ENCODE peak calls at places on chromosome 10, in six cellular contexts. One of them, this sample, is unnamed.

GRCh38 chr10:7572435-7572834 is 94.3 kb downstream of the ITIH5 start:
- DNase-seq in naive thymus-derived CD4-positive, alpha-beta T cell: no peak
- DNase-seq in Karpas-422: no peak
- DNase-seq in activated T-helper 1 cell treated with Interleukin-2 at 50 U/mL for 16 hours: no peak
- DNase-seq in stimulated activated CD4-positive, alpha-beta T cell treated with anti-CD3 and anti-CD28 coated beads, Interleukin-1b, Interleukin-23, amount 100 ng/mL, for 48 hours: no peak
- DNase-seq in GM12865: no peak
- DNase-seq in this sample: no peak

GRCh38 chr10:69957516-69958231 is 95.0 kb upstream of the MACROH2A2 start:
- DNase-seq in activated T-helper 1 cell treated with Interleukin-2 at 50 U/mL for 16 hours: no peak
- DNase-seq in naive thymus-derived CD4-positive, alpha-beta T cell: no peak
- DNase-seq in stimulated activated CD4-positive, alpha-beta T cell treated with anti-CD3 and anti-CD28 coated beads, Interleukin-1b, Interleukin-23, amount 100 ng/mL, for 48 hours: no peak
- DNase-seq in GM12865: no peak
- DNase-seq in Karpas-422: no peak
- DNase-seq in this sample: no peak

GRCh38 chr10:34884272-34884952 is 69.3 kb upstream of the PARD3 start:
- DNase-seq in Karpas-422: no peak
- DNase-seq in activated T-helper 1 cell treated with Interleukin-2 at 50 U/mL for 16 hours: no peak
- DNase-seq in naive thymus-derived CD4-positive, alpha-beta T cell: no peak
- DNase-seq in stimulated activated CD4-positive, alpha-beta T cell treated with anti-CD3 and anti-CD28 coated beads, Interleukin-1b, Interleukin-23, amount 100 ng/mL, for 48 hours: no peak
- DNase-seq in GM12865: peak
- DNase-seq in this sample: no peak

GRCh38 chr10:44517635-44518034 is 132.7 kb upstream of the CXCL12 start:
- DNase-seq in GM12865: peak
- DNase-seq in stimulated activated CD4-positive, alpha-beta T cell treated with anti-CD3 and anti-CD28 coated beads, Interleukin-1b, Interleukin-23, amount 100 ng/mL, for 48 hours: peak
- DNase-seq in Karpas-422: peak
- DNase-seq in naive thymus-derived CD4-positive, alpha-beta T cell: no peak
- DNase-seq in activated T-helper 1 cell treated with Interleukin-2 at 50 U/mL for 16 hours: no peak
- DNase-seq in this sample: peak

GRCh38 chr10:19541299-19541698 is 274.9 kb upstream of the PLXDC2 start:
- DNase-seq in GM12865: no peak
- DNase-seq in naive thymus-derived CD4-positive, alpha-beta T cell: no peak
- DNase-seq in Karpas-422: no peak
- DNase-seq in activated T-helper 1 cell treated with Interleukin-2 at 50 U/mL for 16 hours: no peak
- DNase-seq in stimulated activated CD4-positive, alpha-beta T cell treated with anti-CD3 and anti-CD28 coated beads, Interleukin-1b, Interleukin-23, amount 100 ng/mL, for 48 hours: no peak
- DNase-seq in this sample: no peak

GRCh38 chr10:1495915-1496517 is 241.3 kb downstream of the ADARB2 start:
- DNase-seq in stimulated activated CD4-positive, alpha-beta T cell treated with anti-CD3 and anti-CD28 coated beads, Interleukin-1b, Interleukin-23, amount 100 ng/mL, for 48 hours: no peak
- DNase-seq in GM12865: no peak
- DNase-seq in Karpas-422: no peak
- DNase-seq in activated T-helper 1 cell treated with Interleukin-2 at 50 U/mL for 16 hours: no peak
- DNase-seq in naive thymus-derived CD4-positive, alpha-beta T cell: no peak
- DNase-seq in this sample: no peak

GRCh38 chr10:119595715-119596515 is 849 bp downstream of the TIAL1 start:
- DNase-seq in naive thymus-derived CD4-positive, alpha-beta T cell: peak
- DNase-seq in Karpas-422: peak
- DNase-seq in GM12865: peak
- DNase-seq in activated T-helper 1 cell treated with Interleukin-2 at 50 U/mL for 16 hours: peak
- DNase-seq in stimulated activated CD4-positive, alpha-beta T cell treated with anti-CD3 and anti-CD28 coated beads, Interleukin-1b, Interleukin-23, amount 100 ng/mL, for 48 hours: peak
- DNase-seq in this sample: peak

GRCh38 chr10:19332304-19332703 is 283.7 kb downstream of the MALRD1 start:
- DNase-seq in naive thymus-derived CD4-positive, alpha-beta T cell: no peak
- DNase-seq in activated T-helper 1 cell treated with Interleukin-2 at 50 U/mL for 16 hours: no peak
- DNase-seq in stimulated activated CD4-positive, alpha-beta T cell treated with anti-CD3 and anti-CD28 coated beads, Interleukin-1b, Interleukin-23, amount 100 ng/mL, for 48 hours: no peak
- DNase-seq in GM12865: no peak
- DNase-seq in Karpas-422: no peak
- DNase-seq in this sample: no peak

GRCh38 chr10:91969297-91969696 is 45.7 kb downstream of the BTAF1 start:
- DNase-seq in activated T-helper 1 cell treated with Interleukin-2 at 50 U/mL for 16 hours: no peak
- DNase-seq in naive thymus-derived CD4-positive, alpha-beta T cell: no peak
- DNase-seq in GM12865: no peak
- DNase-seq in Karpas-422: no peak
- DNase-seq in stimulated activated CD4-positive, alpha-beta T cell treated with anti-CD3 and anti-CD28 coated beads, Interleukin-1b, Interleukin-23, amount 100 ng/mL, for 48 hours: no peak
- DNase-seq in this sample: no peak

GRCh38 chr10:44011603-44011981 is 362.9 kb upstream of the ZNF32 start:
- DNase-seq in GM12865: peak
- DNase-seq in activated T-helper 1 cell treated with Interleukin-2 at 50 U/mL for 16 hours: no peak
- DNase-seq in naive thymus-derived CD4-positive, alpha-beta T cell: no peak
- DNase-seq in Karpas-422: peak
- DNase-seq in stimulated activated CD4-positive, alpha-beta T cell treated with anti-CD3 and anti-CD28 coated beads, Interleukin-1b, Interleukin-23, amount 100 ng/mL, for 48 hours: no peak
- DNase-seq in this sample: no peak

GRCh38 chr10:51244739-51245138 is 170.5 kb downstream of the PRKG1 start:
- DNase-seq in GM12865: no peak
- DNase-seq in stimulated activated CD4-positive, alpha-beta T cell treated with anti-CD3 and anti-CD28 coated beads, Interleukin-1b, Interleukin-23, amount 100 ng/mL, for 48 hours: no peak
- DNase-seq in activated T-helper 1 cell treated with Interleukin-2 at 50 U/mL for 16 hours: no peak
- DNase-seq in naive thymus-derived CD4-positive, alpha-beta T cell: no peak
- DNase-seq in Karpas-422: no peak
- DNase-seq in this sample: no peak

GRCh38 chr10:91493313-91493712 is 83.2 kb downstream of the HECTD2 start:
- DNase-seq in GM12865: peak
- DNase-seq in Karpas-422: peak
- DNase-seq in naive thymus-derived CD4-positive, alpha-beta T cell: no peak
- DNase-seq in stimulated activated CD4-positive, alpha-beta T cell treated with anti-CD3 and anti-CD28 coated beads, Interleukin-1b, Interleukin-23, amount 100 ng/mL, for 48 hours: no peak
- DNase-seq in activated T-helper 1 cell treated with Interleukin-2 at 50 U/mL for 16 hours: no peak
- DNase-seq in this sample: peak

GRCh38 chr10:98272690-98273453 is 4.9 kb upstream of the LOXL4 start:
- DNase-seq in stimulated activated CD4-positive, alpha-beta T cell treated with anti-CD3 and anti-CD28 coated beads, Interleukin-1b, Interleukin-23, amount 100 ng/mL, for 48 hours: no peak
- DNase-seq in Karpas-422: no peak
- DNase-seq in GM12865: no peak
- DNase-seq in activated T-helper 1 cell treated with Interleukin-2 at 50 U/mL for 16 hours: no peak
- DNase-seq in naive thymus-derived CD4-positive, alpha-beta T cell: no peak
- DNase-seq in this sample: no peak

GRCh38 chr10:132708936-132709335 is 77.0 kb downstream of the NKX6-2 start:
- DNase-seq in stimulated activated CD4-positive, alpha-beta T cell treated with anti-CD3 and anti-CD28 coated beads, Interleukin-1b, Interleukin-23, amount 100 ng/mL, for 48 hours: no peak
- DNase-seq in activated T-helper 1 cell treated with Interleukin-2 at 50 U/mL for 16 hours: no peak
- DNase-seq in GM12865: no peak
- DNase-seq in naive thymus-derived CD4-positive, alpha-beta T cell: no peak
- DNase-seq in Karpas-422: no peak
- DNase-seq in this sample: no peak

GRCh38 chr10:110698782-110699201 is 54.7 kb downstream of the RBM20 start:
- DNase-seq in naive thymus-derived CD4-positive, alpha-beta T cell: no peak
- DNase-seq in stimulated activated CD4-positive, alpha-beta T cell treated with anti-CD3 and anti-CD28 coated beads, Interleukin-1b, Interleukin-23, amount 100 ng/mL, for 48 hours: no peak
- DNase-seq in activated T-helper 1 cell treated with Interleukin-2 at 50 U/mL for 16 hours: no peak
- DNase-seq in Karpas-422: no peak
- DNase-seq in GM12865: no peak
- DNase-seq in this sample: no peak

GRCh38 chr10:52318822-52319464 is 4.9 kb downstream of the DKK1 start:
- DNase-seq in Karpas-422: no peak
- DNase-seq in activated T-helper 1 cell treated with Interleukin-2 at 50 U/mL for 16 hours: no peak
- DNase-seq in stimulated activated CD4-positive, alpha-beta T cell treated with anti-CD3 and anti-CD28 coated beads, Interleukin-1b, Interleukin-23, amount 100 ng/mL, for 48 hours: no peak
- DNase-seq in naive thymus-derived CD4-positive, alpha-beta T cell: no peak
- DNase-seq in GM12865: no peak
- DNase-seq in this sample: no peak

GRCh38 chr10:88379575-88379974 is 203.5 kb downstream of the RNLS start:
- DNase-seq in naive thymus-derived CD4-positive, alpha-beta T cell: no peak
- DNase-seq in stimulated activated CD4-positive, alpha-beta T cell treated with anti-CD3 and anti-CD28 coated beads, Interleukin-1b, Interleukin-23, amount 100 ng/mL, for 48 hours: no peak
- DNase-seq in Karpas-422: no peak
- DNase-seq in GM12865: no peak
- DNase-seq in activated T-helper 1 cell treated with Interleukin-2 at 50 U/mL for 16 hours: no peak
- DNase-seq in this sample: no peak

GRCh38 chr10:3774018-3774813 is 10.8 kb downstream of the KLF6 start:
- DNase-seq in stimulated activated CD4-positive, alpha-beta T cell treated with anti-CD3 and anti-CD28 coated beads, Interleukin-1b, Interleukin-23, amount 100 ng/mL, for 48 hours: no peak
- DNase-seq in GM12865: no peak
- DNase-seq in activated T-helper 1 cell treated with Interleukin-2 at 50 U/mL for 16 hours: no peak
- DNase-seq in naive thymus-derived CD4-positive, alpha-beta T cell: no peak
- DNase-seq in Karpas-422: no peak
- DNase-seq in this sample: no peak

GRCh38 chr10:114064151-114065045 is 20.7 kb downstream of the ADRB1 start:
- DNase-seq in stimulated activated CD4-positive, alpha-beta T cell treated with anti-CD3 and anti-CD28 coated beads, Interleukin-1b, Interleukin-23, amount 100 ng/mL, for 48 hours: no peak
- DNase-seq in Karpas-422: no peak
- DNase-seq in activated T-helper 1 cell treated with Interleukin-2 at 50 U/mL for 16 hours: no peak
- DNase-seq in naive thymus-derived CD4-positive, alpha-beta T cell: no peak
- DNase-seq in GM12865: no peak
- DNase-seq in this sample: no peak

GRCh38 chr10:33875924-33876323 is 541.5 kb upstream of the NRP1 start:
- DNase-seq in activated T-helper 1 cell treated with Interleukin-2 at 50 U/mL for 16 hours: no peak
- DNase-seq in GM12865: no peak
- DNase-seq in naive thymus-derived CD4-positive, alpha-beta T cell: no peak
- DNase-seq in Karpas-422: no peak
- DNase-seq in stimulated activated CD4-positive, alpha-beta T cell treated with anti-CD3 and anti-CD28 coated beads, Interleukin-1b, Interleukin-23, amount 100 ng/mL, for 48 hours: no peak
- DNase-seq in this sample: no peak

GRCh38 chr10:80709879-80710278 is 172.2 kb downstream of the SH2D4B start:
- DNase-seq in naive thymus-derived CD4-positive, alpha-beta T cell: no peak
- DNase-seq in Karpas-422: no peak
- DNase-seq in GM12865: no peak
- DNase-seq in activated T-helper 1 cell treated with Interleukin-2 at 50 U/mL for 16 hours: no peak
- DNase-seq in stimulated activated CD4-positive, alpha-beta T cell treated with anti-CD3 and anti-CD28 coated beads, Interleukin-1b, Interleukin-23, amount 100 ng/mL, for 48 hours: no peak
- DNase-seq in this sample: no peak

GRCh38 chr10:83801983-83802382 is 337.3 kb upstream of the GHITM start:
- DNase-seq in activated T-helper 1 cell treated with Interleukin-2 at 50 U/mL for 16 hours: no peak
- DNase-seq in GM12865: no peak
- DNase-seq in stimulated activated CD4-positive, alpha-beta T cell treated with anti-CD3 and anti-CD28 coated beads, Interleukin-1b, Interleukin-23, amount 100 ng/mL, for 48 hours: no peak
- DNase-seq in naive thymus-derived CD4-positive, alpha-beta T cell: no peak
- DNase-seq in Karpas-422: no peak
- DNase-seq in this sample: no peak

GRCh38 chr10:26448706-26449435 is 10.7 kb downstream of the APBB1IP start:
- DNase-seq in GM12865: peak
- DNase-seq in activated T-helper 1 cell treated with Interleukin-2 at 50 U/mL for 16 hours: peak
- DNase-seq in naive thymus-derived CD4-positive, alpha-beta T cell: peak
- DNase-seq in stimulated activated CD4-positive, alpha-beta T cell treated with anti-CD3 and anti-CD28 coated beads, Interleukin-1b, Interleukin-23, amount 100 ng/mL, for 48 hours: peak
- DNase-seq in Karpas-422: peak
- DNase-seq in this sample: peak

GRCh38 chr10:129534826-129535225 is 67.8 kb downstream of the MGMT start:
- DNase-seq in stimulated activated CD4-positive, alpha-beta T cell treated with anti-CD3 and anti-CD28 coated beads, Interleukin-1b, Interleukin-23, amount 100 ng/mL, for 48 hours: no peak
- DNase-seq in activated T-helper 1 cell treated with Interleukin-2 at 50 U/mL for 16 hours: no peak
- DNase-seq in naive thymus-derived CD4-positive, alpha-beta T cell: no peak
- DNase-seq in Karpas-422: no peak
- DNase-seq in GM12865: no peak
- DNase-seq in this sample: no peak

GRCh38 chr10:67076175-67076574 is 150.3 kb downstream of the LRRTM3 start:
- DNase-seq in Karpas-422: no peak
- DNase-seq in GM12865: no peak
- DNase-seq in naive thymus-derived CD4-positive, alpha-beta T cell: no peak
- DNase-seq in stimulated activated CD4-positive, alpha-beta T cell treated with anti-CD3 and anti-CD28 coated beads, Interleukin-1b, Interleukin-23, amount 100 ng/mL, for 48 hours: no peak
- DNase-seq in activated T-helper 1 cell treated with Interleukin-2 at 50 U/mL for 16 hours: no peak
- DNase-seq in this sample: no peak

GRCh38 chr10:46284286-46285229 is 2.2 kb upstream of the ANTXRL start:
- DNase-seq in naive thymus-derived CD4-positive, alpha-beta T cell: peak
- DNase-seq in Karpas-422: peak
- DNase-seq in activated T-helper 1 cell treated with Interleukin-2 at 50 U/mL for 16 hours: peak
- DNase-seq in stimulated activated CD4-positive, alpha-beta T cell treated with anti-CD3 and anti-CD28 coated beads, Interleukin-1b, Interleukin-23, amount 100 ng/mL, for 48 hours: peak
- DNase-seq in GM12865: peak
- DNase-seq in this sample: peak

GRCh38 chr10:32139223-32140073 is 83.2 kb upstream of the KIF5B start:
- DNase-seq in GM12865: peak
- DNase-seq in stimulated activated CD4-positive, alpha-beta T cell treated with anti-CD3 and anti-CD28 coated beads, Interleukin-1b, Interleukin-23, amount 100 ng/mL, for 48 hours: no peak
- DNase-seq in Karpas-422: no peak
- DNase-seq in naive thymus-derived CD4-positive, alpha-beta T cell: no peak
- DNase-seq in activated T-helper 1 cell treated with Interleukin-2 at 50 U/mL for 16 hours: no peak
- DNase-seq in this sample: no peak

GRCh38 chr10:102675151-102675886 is 31.0 kb downstream of the TRIM8 start:
- DNase-seq in activated T-helper 1 cell treated with Interleukin-2 at 50 U/mL for 16 hours: no peak
- DNase-seq in Karpas-422: no peak
- DNase-seq in stimulated activated CD4-positive, alpha-beta T cell treated with anti-CD3 and anti-CD28 coated beads, Interleukin-1b, Interleukin-23, amount 100 ng/mL, for 48 hours: no peak
- DNase-seq in naive thymus-derived CD4-positive, alpha-beta T cell: no peak
- DNase-seq in GM12865: peak
- DNase-seq in this sample: no peak

GRCh38 chr10:118573512-118573911 is 21.9 kb downstream of the PRLHR start:
- DNase-seq in stimulated activated CD4-positive, alpha-beta T cell treated with anti-CD3 and anti-CD28 coated beads, Interleukin-1b, Interleukin-23, amount 100 ng/mL, for 48 hours: no peak
- DNase-seq in activated T-helper 1 cell treated with Interleukin-2 at 50 U/mL for 16 hours: no peak
- DNase-seq in Karpas-422: no peak
- DNase-seq in naive thymus-derived CD4-positive, alpha-beta T cell: no peak
- DNase-seq in GM12865: no peak
- DNase-seq in this sample: no peak

GRCh38 chr10:13956826-13957225 is 370.1 kb downstream of the PRPF18 start:
- DNase-seq in Karpas-422: no peak
- DNase-seq in activated T-helper 1 cell treated with Interleukin-2 at 50 U/mL for 16 hours: no peak
- DNase-seq in naive thymus-derived CD4-positive, alpha-beta T cell: no peak
- DNase-seq in stimulated activated CD4-positive, alpha-beta T cell treated with anti-CD3 and anti-CD28 coated beads, Interleukin-1b, Interleukin-23, amount 100 ng/mL, for 48 hours: no peak
- DNase-seq in GM12865: no peak
- DNase-seq in this sample: no peak

GRCh38 chr10:30935078-30935477 is 96.6 kb downstream of the ZNF438 start:
- DNase-seq in naive thymus-derived CD4-positive, alpha-beta T cell: no peak
- DNase-seq in stimulated activated CD4-positive, alpha-beta T cell treated with anti-CD3 and anti-CD28 coated beads, Interleukin-1b, Interleukin-23, amount 100 ng/mL, for 48 hours: no peak
- DNase-seq in Karpas-422: no peak
- DNase-seq in activated T-helper 1 cell treated with Interleukin-2 at 50 U/mL for 16 hours: no peak
- DNase-seq in GM12865: peak
- DNase-seq in this sample: no peak

GRCh38 chr10:124293641-124294449 is 124.9 kb downstream of the OAT start:
- DNase-seq in GM12865: no peak
- DNase-seq in naive thymus-derived CD4-positive, alpha-beta T cell: no peak
- DNase-seq in Karpas-422: no peak
- DNase-seq in stimulated activated CD4-positive, alpha-beta T cell treated with anti-CD3 and anti-CD28 coated beads, Interleukin-1b, Interleukin-23, amount 100 ng/mL, for 48 hours: no peak
- DNase-seq in activated T-helper 1 cell treated with Interleukin-2 at 50 U/mL for 16 hours: no peak
- DNase-seq in this sample: no peak